ENCODE peak calls at places on chromosomes 11 and 22, in six cellular contexts. G is EH; I is anterior cingulate cortex; E is GM03348; M is activated T-helper 1 cell treated with anti-CD3 and anti-CD28 coated beads, Interleukin-12 subunit alpha, Interleukin-12 subunit beta, Interleukin-2, Interleukin-4 antibody, amounts not matched to agents 30 ng/mL and 10 ng/mL and 1 ng/mL, durations not matched to agents 14 hours and 24 hours and 36 hours; D is hepatocyte. K is an unnamed sample.

GRCh38 chr11:108511851-108512474 is 13.8 kb upstream of the POGLUT3 start:
- DNase-seq in I (no peak), D (peak; percentile 10), G (peak; percentile 89), M (no peak), E (peak; percentile 53), K (no peak)

GRCh38 chr11:47983464-47984397 is 3.4 kb downstream of the PTPRJ start:
- DNase-seq in M (no peak), I (no peak), E (peak; percentile 53), G (peak; percentile 71), D (no peak), K (peak; percentile 56)

GRCh38 chr22:38213319-38214247 is 11.8 kb downstream of the MAFF start:
- DNase-seq in E (no peak), G (no peak), M (no peak), D (no peak), I (no peak), K (no peak)

GRCh38 chr11:78334109-78334508 is 83.5 kb downstream of the GAB2 start:
- DNase-seq in M (no peak), G (no peak), E (no peak), I (no peak), D (no peak), K (no peak)

GRCh38 chr22:24937114-24937513 is 9.4 kb downstream of the LHFPL7 start:
- DNase-seq in D (peak; percentile 40), E (peak; percentile 17), I (no peak), G (no peak), M (no peak), K (peak; percentile 36)

GRCh38 chr22:23305922-23306374 is 125.6 kb downstream of the BCR start:
- DNase-seq in G (peak; percentile 88), M (no peak), D (peak; percentile 69), E (no peak), I (peak; percentile 30), K (no peak)

GRCh38 chr11:64834723-64835615 is 9.5 kb downstream of the CDC42BPG start:
- DNase-seq in D (no peak), G (peak; percentile 66), M (no peak), I (no peak), E (peak; percentile 47), K (peak; percentile 93)

GRCh38 chr11:72225411-72225951 is 914 bp downstream of the INPPL1 start:
- DNase-seq in I (no peak), M (no peak), D (peak; percentile 13), G (peak; percentile 25), E (peak; percentile 32), K (peak; percentile 26)

GRCh38 chr22:46363611-46364321 is 28.3 kb downstream of the TRMU start:
- DNase-seq in E (no peak), G (no peak), M (no peak), D (no peak), I (no peak), K (no peak)

GRCh38 chr11:83694191-83694905 is 408.2 kb upstream of the CCDC90B start:
- DNase-seq in I (no peak), D (no peak), M (no peak), G (no peak), E (no peak), K (no peak)

GRCh38 chr11:57644748-57645715 is 4.7 kb downstream of the YPEL4 start:
- DNase-seq in E (peak; percentile 85), G (peak; percentile 72), D (peak; percentile 90), I (peak; percentile 58), M (peak; percentile 77), K (peak; percentile 87)

GRCh38 chr11:11931461-11932055 is 76.9 kb downstream of the DKK3 start:
- DNase-seq in E (peak; percentile 53), D (peak; percentile 75), I (no peak), M (no peak), G (peak; percentile 77), K (peak; percentile 76)

GRCh38 chr11:92453055-92453454 is 228.4 kb downstream of the FAT3 start:
- DNase-seq in M (no peak), D (peak; percentile 19), E (peak; percentile 70), I (no peak), G (peak; percentile 75), K (no peak)

GRCh38 chr22:33038131-33038772 is 19.9 kb downstream of the SYN3 start:
- DNase-seq in D (peak; percentile 54), E (peak; percentile 53), G (no peak), M (no peak), I (no peak), K (no peak)

GRCh38 chr22:17250380-17251129 is 31.3 kb upstream of the ADA2 start:
- DNase-seq in I (no peak), G (no peak), D (no peak), M (no peak), E (no peak), K (no peak)

GRCh38 chr11:108609681-108610080 is 16.1 kb upstream of the EXPH5 start:
- DNase-seq in M (no peak), I (no peak), G (peak; percentile 69), D (no peak), E (peak; percentile 50), K (no peak)

GRCh38 chr11:67117667-67118058 is 1.4 kb upstream of the KDM2A start:
- DNase-seq in D (peak; percentile 61), G (no peak), M (no peak), I (no peak), E (peak; percentile 20), K (peak; percentile 39)